ENCODE peak calls at places on chromosome 14, in six cellular contexts. X, T, J, F, C and E are unnamed samples. For H3K27me3, the result is how much of the 10 kb centered on the place peaks cover.

GRCh38 chr14:105938959-105939358 is 412.6 kb downstream of the TMEM121 start:
- DNase-seq in J (no peak), C (no peak), F (no peak), X (no peak), T (no peak), E (no peak)

GRCh38 chr14:104798300-104799238 is 2.3 kb upstream of the ZBTB42 start:
- DNase-seq in J (no peak), F (no peak), X (no peak), T (no peak), C (no peak), E (no peak)

GRCh38 chr14:64434528-64434927 is 30.8 kb upstream of the AKAP5 start:
- DNase-seq in T (no peak), C (no peak), F (no peak), J (no peak), X (no peak), E (no peak)

GRCh38 chr14:62428429-62429203 is 616.6 kb downstream of the KCNH5 start:
- DNase-seq in T (no peak), J (no peak), C (no peak), X (no peak), F (no peak), E (no peak)

GRCh38 chr14:59356298-59356697 is 108.9 kb downstream of the GPR135 start:
- DNase-seq in F (no peak), J (no peak), T (no peak), C (no peak), X (no peak), E (no peak)

GRCh38 chr14:88198441-88198840 is 124.6 kb downstream of the KCNK10 start:
- DNase-seq in X (no peak), F (no peak), T (no peak), C (no peak), J (no peak), E (no peak)

GRCh38 chr14:99384446-99385417 is 95.9 kb downstream of the SETD3 start:
- DNase-seq in T (peak), X (no peak), C (no peak), F (no peak), J (no peak), E (no peak)

GRCh38 chr14:20403521-20403920 is 9.8 kb downstream of the TEP1 start:
- DNase-seq in X (no peak), J (no peak), F (no peak), T (no peak), C (no peak), E (no peak)

GRCh38 chr14:104754213-104754851 is 1.4 kb downstream of the SIVA1 start:
- DNase-seq in J (no peak), T (no peak), C (no peak), X (no peak), F (no peak), E (no peak)

GRCh38 chr14:87940382-87940781 is 52.6 kb downstream of the GALC start:
- DNase-seq in C (no peak), T (no peak), X (no peak), F (no peak), J (no peak), E (no peak)

GRCh38 chr14:93510030-93510429 is 79.3 kb downstream of the UNC79 start:
- DNase-seq in X (no peak), C (no peak), T (no peak), F (no peak), J (no peak), E (no peak)

GRCh38 chr14:88194531-88194930 is 128.5 kb downstream of the KCNK10 start:
- DNase-seq in X (no peak), C (no peak), T (no peak), F (no peak), J (no peak), E (no peak)

GRCh38 chr14:62126885-62127478 is 364.8 kb downstream of the SNAPC1 start:
- DNase-seq in T (peak), X (no peak), F (no peak), C (peak), J (no peak), E (no peak)

GRCh38 chr14:90726656-90727055 is 89.6 kb downstream of the TTC7B start:
- DNase-seq in X (peak), J (no peak), T (peak), C (no peak), F (no peak), E (peak)

GRCh38 chr14:105918496-105919262 is 392.3 kb downstream of the TMEM121 start:
- DNase-seq in T (no peak), J (peak), X (no peak), C (peak), F (peak), E (no peak)

GRCh38 chr14:56660677-56661389 is 81.2 kb downstream of the TMEM260 start:
- DNase-seq in C (no peak), F (no peak), J (no peak), X (no peak), T (no peak), E (no peak)

GRCh38 chr14:100407376-100408102 is 84.4 kb downstream of the SLC25A47 start:
- DNase-seq in T (no peak), F (no peak), J (no peak), C (no peak), X (no peak), E (no peak)

GRCh38 chr14:106605548-106606448 is 1079.4 kb downstream of the TMEM121 start:
- DNase-seq in F (no peak), J (peak), T (peak), X (peak), C (no peak), E (no peak)

GRCh38 chr14:35277179-35277578 is 15.0 kb upstream of the PSMA6 start:
- DNase-seq in C (no peak), T (no peak), J (no peak), X (peak), F (no peak), E (no peak)

GRCh38 chr14:81400852-81401251 is 728 bp upstream of the STON2 start:
- DNase-seq in T (peak), J (no peak), X (peak), C (peak), F (no peak), E (no peak)

GRCh38 chr14:104438166-104438887 is 141.2 kb upstream of the C14orf180 start:
- DNase-seq in T (no peak), J (no peak), F (no peak), X (no peak), C (no peak), E (peak)

GRCh38 chr14:71206766-71207371 is 299.6 kb downstream of the PCNX1 start:
- DNase-seq in X (no peak), C (peak), F (no peak), T (peak), J (no peak), E (no peak)

GRCh38 chr14:80608563-80608962 is 333.0 kb downstream of the CEP128 start:
- DNase-seq in X (no peak), T (no peak), F (no peak), J (no peak), C (no peak), E (no peak)

GRCh38 chr14:101183376-101184103 is 280.0 kb upstream of the RTL1 start:
- DNase-seq in C (no peak), X (no peak), T (no peak), J (no peak), F (peak), E (peak)

GRCh38 chr14:69342928-69343525 is 55.1 kb downstream of the ERH start:
- DNase-seq in J (no peak), X (no peak), T (peak), C (no peak), F (no peak), E (no peak)

GRCh38 chr14:58299665-58300202 is 1.4 kb downstream of the ARID4A start:
- DNase-seq in C (no peak), T (no peak), F (no peak), X (no peak), J (no peak), E (no peak)

GRCh38 chr14:101109347-101109638 is 205.8 kb upstream of the RTL1 start:
- DNase-seq in X (no peak), J (no peak), F (no peak), T (no peak), C (no peak), E (peak)

GRCh38 chr14:61077946-61078738 is 97.1 kb downstream of the SLC38A6 start:
- DNase-seq in C (no peak), T (no peak), J (no peak), X (no peak), F (no peak), E (no peak)

GRCh38 chr14:36822671-36823070 is 161.0 kb downstream of the PAX9 start:
- DNase-seq in T (no peak), C (no peak), X (no peak), F (no peak), J (no peak), E (no peak)

GRCh38 chr14:45085004-45085403 is 1.1 kb downstream of the PRPF39 start:
- DNase-seq in F (no peak), X (no peak), T (no peak), J (no peak), C (no peak), E (no peak)

GRCh38 chr14:44960146-44960545 is 1.6 kb downstream of the KLHL28 start:
- DNase-seq in C (no peak), F (no peak), T (no peak), X (no peak), J (no peak), E (no peak)

GRCh38 chr14:69505338-69506240 is 21.1 kb downstream of the PLEKHD1 start:
- DNase-seq in X (peak), F (no peak), C (no peak), J (no peak), T (no peak), E (no peak)

GRCh38 chr14:23578560-23579310 is at the start of gene JPH4:
- DNase-seq in C (no peak), T (no peak), J (no peak), X (no peak), F (peak), E (no peak)

GRCh38 chr14:38209572-38210159 is 2.0 kb downstream of the SSTR1 start:
- DNase-seq in X (no peak), J (peak), T (no peak), C (no peak), F (no peak), E (no peak)

GRCh38 chr14:38238332-38238731 is 17.6 kb downstream of the CLEC14A start:
- DNase-seq in F (no peak), J (no peak), T (no peak), X (no peak), C (no peak), E (no peak)

GRCh38 chr14:104537613-104537988 is 42.0 kb upstream of the C14orf180 start:
- DNase-seq in J (no peak), X (no peak), T (no peak), F (no peak), C (no peak), E (no peak)

GRCh38 chr14:63624203-63624602 is 17.5 kb downstream of the WDR89 start:
- DNase-seq in C (no peak), F (no peak), X (peak), J (no peak), T (no peak), E (no peak)

GRCh38 chr14:26846388-26846787 is 248.6 kb upstream of the NOVA1 start:
- DNase-seq in C (no peak), X (no peak), F (no peak), T (no peak), J (no peak), E (no peak)

DNA sequence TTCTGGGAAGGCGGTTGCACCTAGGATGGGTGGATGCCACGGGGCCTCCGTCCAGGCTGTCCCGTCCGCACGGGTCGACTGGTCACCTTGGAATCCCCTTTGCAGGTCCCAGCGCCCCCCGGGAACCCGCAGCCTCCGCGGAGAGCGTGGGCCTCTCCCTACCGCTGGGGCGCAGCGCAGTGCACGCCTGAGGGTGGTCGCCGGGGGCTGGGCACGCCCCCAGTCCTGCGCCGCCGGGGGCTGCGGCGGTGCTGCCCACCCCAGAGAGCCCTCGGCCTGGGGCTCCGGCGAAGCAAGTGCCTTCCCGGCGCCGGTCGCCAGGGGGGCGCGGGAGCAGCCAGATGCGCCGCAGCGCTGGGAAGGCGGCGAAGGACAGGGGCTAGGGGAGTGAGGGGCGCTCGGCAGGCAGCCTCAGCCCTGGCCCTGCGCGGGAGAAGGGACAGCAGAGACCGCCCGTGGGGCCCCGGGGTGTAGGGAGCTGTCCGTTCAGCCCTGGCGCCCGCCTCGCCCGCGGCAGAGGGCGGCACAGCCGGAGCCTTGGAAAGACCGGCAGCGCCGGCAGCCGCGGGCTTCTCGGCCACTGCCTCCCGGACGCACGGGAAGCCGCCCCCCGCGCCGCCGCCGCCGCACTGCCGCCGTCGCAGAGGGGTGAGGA is 527 bp downstream of the ZDHHC22 start:
- DNase-seq in J (no peak), T (no peak), X (no peak), F (no peak), C (no peak), E (no peak)
- H3K27me3 ChIP-seq in J (under half), T (under half), X (under half), F (under half), C (half or more), E (under half)

DNA sequence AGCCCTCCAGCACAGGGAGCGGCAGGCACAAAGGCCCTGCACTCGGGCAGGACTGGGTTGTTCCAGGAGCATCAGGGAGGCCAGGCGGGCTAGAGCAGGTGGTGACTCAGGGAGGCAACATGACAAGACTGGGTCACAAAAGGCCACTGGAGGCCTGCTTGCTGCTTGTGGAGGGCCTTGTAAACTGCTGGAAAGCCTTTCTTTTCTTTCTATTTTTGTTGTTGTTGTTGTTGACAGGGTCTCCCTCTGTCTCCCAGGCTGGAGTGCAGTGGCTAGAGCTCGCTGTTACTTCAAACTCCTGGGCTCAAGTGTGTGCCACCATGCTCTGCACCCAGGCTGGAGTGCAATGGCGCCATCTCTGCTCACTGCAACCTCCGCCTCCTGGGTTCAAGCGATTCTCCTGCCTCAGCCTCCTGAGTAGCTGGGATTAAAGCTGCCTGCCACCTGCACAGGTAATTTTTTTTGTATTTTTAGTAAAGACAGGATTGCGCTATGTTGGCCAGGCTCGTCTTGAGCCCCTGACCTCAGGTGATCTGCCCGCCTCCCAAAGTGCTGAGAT is 11.8 kb upstream of the RCOR1 start:
- DNase-seq in J (no peak), C (no peak), X (no peak), T (no peak), F (no peak), E (no peak)
- TF ChIP-seq CTCF in J (no peak), C (no peak), X (no peak), T (no peak), F (no peak), E (no peak)

DNA sequence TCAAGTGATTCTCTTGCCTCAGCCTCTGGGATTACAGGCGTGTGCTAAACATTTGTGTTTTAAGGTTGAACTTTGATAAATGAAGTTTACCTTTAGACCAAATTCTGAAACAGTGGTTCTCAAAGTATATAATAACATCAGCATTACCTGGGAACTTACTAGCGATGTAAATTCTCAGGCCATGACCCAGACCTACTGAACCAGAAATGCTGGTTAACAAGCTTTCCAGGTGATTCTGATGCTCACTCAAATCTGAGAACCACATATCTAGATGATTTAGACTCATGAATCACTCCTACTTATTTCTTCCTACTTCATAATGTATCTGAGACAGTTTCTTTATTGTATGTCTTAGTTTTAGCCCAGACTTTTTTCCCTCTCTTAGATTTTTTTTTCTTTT is 43.6 kb downstream of the RAD51B start:
- DNase-seq in J (no peak), F (no peak), T (no peak), X (no peak), C (no peak), E (no peak)
- H3K27me3 ChIP-seq in J (under half), F (under half), T (under half), X (under half), C (under half), E (under half)

DNA sequence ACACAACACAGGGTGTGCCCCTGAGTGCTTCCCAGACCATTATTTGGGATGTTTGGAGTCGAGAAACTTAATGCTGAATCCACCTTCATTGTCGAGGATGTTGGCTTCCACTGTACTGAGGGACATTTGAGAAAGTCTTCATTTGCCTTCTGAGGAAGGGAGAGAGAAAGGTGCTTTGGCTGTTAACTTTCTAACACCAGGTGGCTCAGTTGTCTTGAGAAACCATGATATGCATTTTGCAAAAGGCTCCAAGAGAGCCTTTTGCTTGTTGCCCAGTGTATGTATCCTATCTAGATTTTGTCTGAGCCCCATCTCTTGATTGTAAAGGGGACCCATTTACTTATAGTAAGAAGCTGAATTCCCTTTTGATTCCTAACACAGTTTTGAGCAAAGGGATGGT is 28.6 kb upstream of the NRXN3 start:
- DNase-seq in X (no peak), J (no peak), T (no peak), C (no peak), F (no peak), E (no peak)
- TF ChIP-seq CTCF in X (no peak), J (no peak), T (no peak), C (no peak), F (no peak), E (no peak)

DNA sequence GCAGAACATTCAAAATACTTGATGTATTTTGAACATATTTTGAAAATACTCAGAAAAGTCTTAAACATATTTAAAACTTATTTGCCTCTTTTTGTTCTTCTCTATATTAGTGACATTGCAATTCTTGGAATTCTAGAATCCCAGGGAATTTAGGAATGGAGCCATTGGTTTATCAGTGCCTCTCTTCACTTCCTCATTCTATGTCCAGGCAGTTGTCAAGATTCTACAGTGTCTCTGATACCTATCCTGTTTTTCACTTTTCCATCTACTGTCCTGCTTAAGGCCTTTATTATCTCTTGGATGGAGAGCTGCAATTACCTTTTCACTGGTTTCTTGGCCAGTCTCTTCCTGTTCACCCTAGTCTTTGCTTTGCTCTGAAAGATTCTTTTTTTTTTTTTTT is 144.6 kb downstream of the TTLL5 start:
- DNase-seq in T (no peak), X (no peak), F (no peak), C (no peak), J (no peak), E (no peak)
- H3K27me3 ChIP-seq in T (under half), X (under half), F (under half), C (under half), J (under half), E (under half)

GRCh38 chr14:54567634-54568561 is 970 bp downstream of the SAMD4A start:
- DNase-seq in T (peak), J (peak), F (peak), X (peak), C (peak), E (no peak)

GRCh38 chr14:54565236-54566151 is 1.4 kb upstream of the SAMD4A start:
- DNase-seq in F (peak), X (peak), J (peak), T (peak), C (peak), E (no peak)

GRCh38 chr14:54567224-54567633 is 301 bp downstream of the SAMD4A start:
- DNase-seq in J (no peak), X (peak), C (peak), T (no peak), F (peak), E (no peak)

GRCh38 chr14:54566152-54566409 is 847 bp upstream of the SAMD4A start:
- DNase-seq in J (no peak), T (no peak), C (no peak), X (no peak), F (no peak), E (no peak)

GRCh38 chr14:54566410-54567223 is at the start of gene SAMD4A:
- DNase-seq in T (peak), C (peak), J (peak), F (peak), X (peak), E (no peak)
- TF ChIP-seq CTCF in T (peak), C (no peak), J (no peak), F (peak), X (peak), E (peak)

GRCh38 chr14:21535545-21536394 is 9.6 kb upstream of the SALL2 start:
- DNase-seq in C (no peak), X (no peak), T (no peak), F (no peak), J (no peak), E (no peak)
- H3K27me3 ChIP-seq in C (half or more), X (under half), T (under half), F (under half), J (under half), E (under half)